ENCODE peak calls at places on chromosomes 13 and 19, in eight cellular contexts. X, J, B, M, A, T, R and N are unnamed samples.

GRCh38 chr19:1400281-1401137 is 833 bp downstream of the GAMT start:
- DNase-seq in X (no peak), J (peak), B (peak), M (no peak), A (no peak), T (peak), R (no peak), N (no peak)

GRCh38 chr13:32802159-32802558 is 214.1 kb upstream of the KL start:
- DNase-seq in X (no peak), J (no peak), B (no peak), M (no peak), A (no peak), T (no peak), R (no peak), N (no peak)

GRCh38 chr13:113489549-113490495 is 689 bp downstream of the DCUN1D2 start:
- DNase-seq in X (no peak), J (peak), B (peak), M (peak), A (no peak), T (peak), R (no peak), N (no peak)

GRCh38 chr13:60244381-60244780 is 80.7 kb upstream of the DIAPH3 start:
- DNase-seq in X (no peak), J (no peak), B (no peak), M (no peak), A (no peak), T (no peak), R (no peak), N (no peak)

GRCh38 chr19:14073925-14074838 is 1.6 kb downstream of the MISP3 start:
- DNase-seq in X (no peak), J (no peak), B (no peak), M (peak), A (no peak), T (peak), R (no peak), N (no peak)

GRCh38 chr19:15640294-15640903 is at the start of gene CYP4F3:
- DNase-seq in X (no peak), J (no peak), B (no peak), M (no peak), A (no peak), T (peak), R (peak), N (no peak)

GRCh38 chr13:107234315-107234714 is 666.4 kb upstream of the ARGLU1 start:
- DNase-seq in X (no peak), J (peak), B (no peak), M (no peak), A (no peak), T (no peak), R (no peak), N (no peak)

GRCh38 chr13:113794086-113794485 is 35.1 kb downstream of the TMEM255B start:
- DNase-seq in X (no peak), J (no peak), B (no peak), M (no peak), A (no peak), T (no peak), R (no peak), N (no peak)

GRCh38 chr13:38564751-38565150 is 122.1 kb upstream of the FREM2 start:
- DNase-seq in X (no peak), J (no peak), B (no peak), M (no peak), A (no peak), T (no peak), R (no peak), N (peak)